ENCODE peak calls at places on chromosome 6, in seven cellular contexts. Y, M, F, B, U, G and Z are unnamed samples. For H3K36me3, the result is how much of the 10 kb centered on the place peaks cover.

GRCh38 chr6:84568971-84569370 is 195.4 kb downstream of the TBX18 start:
- DNase-seq in Y (peak), M (no peak), F (no peak), B (no peak), U (no peak), G (peak), Z (no peak)

GRCh38 chr6:35017461-35018183 is 123.5 kb downstream of the TCP11 start:
- DNase-seq in Y (no peak), M (no peak), F (peak), B (peak), U (no peak), G (no peak), Z (no peak)

GRCh38 chr6:154792761-154793160 is 59.5 kb downstream of the SCAF8 start:
- DNase-seq in Y (no peak), M (no peak), F (no peak), B (no peak), U (peak), G (peak), Z (no peak)

GRCh38 chr6:136113736-136114173 is 136.4 kb downstream of the MTFR2 start:
- DNase-seq in Y (peak), M (no peak), F (peak), B (peak), U (peak), G (peak), Z (no peak)

GRCh38 chr6:130697661-130698535 is 129.3 kb upstream of the SMLR1 start:
- DNase-seq in Y (peak), M (peak), F (no peak), B (no peak), U (peak), G (peak), Z (no peak)

GRCh38 chr6:132651062-132651461 is 7.9 kb downstream of the TAAR1 start:
- DNase-seq in Y (no peak), M (no peak), F (no peak), B (no peak), U (no peak), G (no peak), Z (no peak)

GRCh38 chr6:26223213-26223612 is 136.0 kb downstream of the HFE start:
- DNase-seq in Y (peak), M (no peak), F (no peak), B (no peak), U (no peak), G (peak), Z (no peak)

GRCh38 chr6:13666194-13667105 is 45.2 kb downstream of the RANBP9 start:
- DNase-seq in Y (peak), M (no peak), F (no peak), B (no peak), U (no peak), G (peak), Z (no peak)

GRCh38 chr6:156154896-156155295 is 622.3 kb upstream of the ARID1B start:
- DNase-seq in Y (no peak), M (no peak), F (no peak), B (no peak), U (no peak), G (no peak), Z (no peak)

GRCh38 chr6:79868098-79868722 is 79.1 kb downstream of the ELOVL4 start:
- DNase-seq in Y (peak), M (peak), F (no peak), B (no peak), U (peak), G (peak), Z (peak)

GRCh38 chr6:89950446-89950845 is 56.2 kb downstream of the GJA10 start:
- DNase-seq in Y (no peak), M (no peak), F (no peak), B (no peak), U (no peak), G (no peak), Z (no peak)
- H3K36me3 ChIP-seq in Y (under half), M (under half), F (under half), B (under half), U (under half), G (under half), Z (under half)

DNA sequence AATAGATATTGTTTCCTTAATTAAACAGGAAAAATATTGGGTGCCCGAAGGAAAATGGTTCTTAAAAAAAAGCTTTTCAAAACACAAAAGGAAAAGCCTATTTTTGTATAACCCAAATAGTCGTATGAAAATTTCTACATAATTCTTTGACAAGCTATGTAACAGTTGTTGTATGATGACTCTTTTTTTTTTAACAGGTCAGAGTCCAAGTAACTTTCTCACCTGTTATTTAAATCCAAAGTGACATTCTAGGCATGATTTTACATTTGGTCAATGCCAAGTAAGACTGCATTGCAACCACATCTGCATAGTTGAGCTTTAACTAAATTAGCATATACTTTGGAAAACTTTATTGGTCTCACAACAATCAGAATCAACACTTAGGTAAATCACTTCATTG is 24.1 kb downstream of the GSTA2 start:
- DNase-seq in Y (no peak), M (no peak), F (no peak), B (no peak), U (no peak), G (no peak), Z (no peak)
- H3K4me3 ChIP-seq in Y (no peak), M (no peak), F (no peak), B (no peak), U (no peak), G (no peak), Z (no peak)

GRCh38 chr6:28658475-28659249 is 133.0 kb downstream of the GPX5 start:
- DNase-seq in Y (no peak), M (no peak), F (no peak), B (no peak), U (no peak), G (no peak), Z (no peak)
- H3K27ac ChIP-seq in Y (no peak), M (no peak), F (no peak), B (no peak), U (no peak), G (no peak), Z (no peak)

GRCh38 chr6:111406200-111406711 is 76.8 kb downstream of the REV3L start:
- DNase-seq in Y (no peak), M (no peak), F (no peak), B (no peak), U (no peak), G (no peak), Z (no peak)
- H3K36me3 ChIP-seq in Y (under half), M (under half), F (under half), B (half or more), U (under half), G (under half), Z (under half)

DNA sequence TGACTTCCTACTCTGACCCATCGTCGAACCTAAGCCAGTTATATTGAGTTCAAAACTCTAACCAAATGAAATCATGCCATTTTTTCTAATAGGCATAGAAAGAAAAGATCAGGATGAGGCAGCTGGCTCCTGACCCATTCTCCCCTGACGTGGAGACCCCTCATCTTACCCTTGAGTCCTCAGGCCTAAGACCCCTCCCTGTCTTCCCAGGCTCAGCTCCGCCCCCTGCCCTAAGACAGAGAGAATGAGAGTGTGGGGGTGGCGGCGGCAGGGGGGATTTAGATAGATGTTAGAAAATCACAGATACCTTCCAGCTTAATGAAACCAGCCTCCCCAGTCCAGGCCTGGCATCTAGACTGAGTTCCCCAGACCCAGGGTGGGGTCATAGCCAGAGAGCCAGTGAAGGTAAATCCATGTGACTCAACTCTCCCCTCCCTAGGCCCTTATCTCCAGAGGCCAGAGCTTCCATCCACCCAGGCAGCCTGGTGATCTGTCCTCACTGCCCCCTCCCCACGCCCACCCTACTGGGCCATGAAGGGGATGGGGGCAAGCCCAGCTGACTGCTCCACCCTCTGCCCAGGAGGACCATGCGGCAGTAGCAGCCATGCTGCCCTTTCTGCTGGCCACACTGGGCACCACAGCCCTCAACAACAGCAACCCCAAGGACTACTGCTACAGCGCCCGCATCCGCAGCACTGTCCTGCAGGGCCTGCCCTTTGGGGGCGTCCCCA is 6.8 kb downstream of the TMEM63B start:
- DNase-seq in Y (no peak), M (no peak), F (no peak), B (no peak), U (no peak), G (no peak), Z (no peak)
- H3K4me3 ChIP-seq in Y (no peak), M (no peak), F (no peak), B (no peak), U (no peak), G (no peak), Z (no peak)

DNA sequence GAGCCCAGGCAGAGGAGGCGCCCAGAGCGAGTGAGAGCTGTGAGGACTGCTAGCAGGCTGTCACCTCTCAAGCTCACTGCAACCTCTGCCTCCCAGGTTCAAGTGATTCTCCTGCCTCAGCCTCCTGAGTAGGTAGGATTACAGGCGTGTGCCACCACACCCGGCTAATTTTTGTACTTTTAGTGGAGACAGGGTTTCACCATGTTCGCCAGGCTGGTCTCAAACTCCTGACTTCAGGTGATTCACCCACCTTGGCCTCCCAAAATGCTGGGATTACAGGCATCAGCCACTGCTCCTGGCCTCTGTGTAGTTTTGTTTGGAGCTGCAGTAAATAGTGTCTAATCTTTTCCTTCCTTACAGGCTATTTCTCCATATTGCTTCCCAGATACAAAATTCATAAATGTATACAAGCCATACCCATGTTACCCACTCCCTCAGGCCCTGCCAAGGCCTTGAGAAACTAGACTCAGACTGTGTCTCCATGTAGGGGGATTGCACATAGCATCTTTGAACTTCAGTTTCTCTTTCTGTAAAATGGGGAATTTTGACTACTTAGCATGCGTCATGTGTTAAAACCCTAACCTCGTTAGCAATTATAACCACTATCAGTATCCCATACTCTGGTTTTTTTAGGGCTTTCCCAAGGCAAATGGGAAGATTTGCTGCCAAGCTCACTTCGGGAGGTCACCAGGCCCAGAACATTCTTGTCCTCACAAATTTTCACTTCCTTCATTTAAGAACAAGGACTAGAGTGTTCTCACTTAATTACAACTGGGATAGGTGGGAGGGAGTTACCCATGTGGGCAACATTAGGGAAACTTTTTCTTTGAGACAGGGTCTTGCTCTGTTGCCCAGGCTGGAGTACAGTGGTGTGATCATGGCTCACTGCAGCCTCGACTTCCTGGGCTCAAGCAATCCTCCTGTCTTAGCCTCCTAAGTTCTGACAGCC is 67.3 kb upstream of the DDR1 start:
- DNase-seq in Y (no peak), M (no peak), F (no peak), B (no peak), U (no peak), G (no peak), Z (no peak)
- H3K27ac ChIP-seq in Y (no peak), M (no peak), F (no peak), B (no peak), U (peak), G (no peak), Z (no peak)

GRCh38 chr6:12369781-12370262 is 79.7 kb downstream of the EDN1 start:
- DNase-seq in Y (no peak), M (no peak), F (peak), B (no peak), U (peak), G (no peak), Z (no peak)
- H3K36me3 ChIP-seq in Y (under half), M (under half), F (under half), B (under half), U (under half), G (under half), Z (under half)

GRCh38 chr6:47306887-47307286 is 2.8 kb downstream of the TNFRSF21 start:
- DNase-seq in Y (peak), M (no peak), F (no peak), B (no peak), U (no peak), G (peak), Z (no peak)
- H3K4me3 ChIP-seq in Y (no peak), M (no peak), F (no peak), B (peak), U (peak), G (no peak), Z (no peak)

GRCh38 chr6:44985006-44985405 is 343.1 kb upstream of the RUNX2 start:
- DNase-seq in Y (no peak), M (no peak), F (no peak), B (no peak), U (no peak), G (no peak), Z (no peak)
- H3K27ac ChIP-seq in Y (no peak), M (no peak), F (no peak), B (no peak), U (no peak), G (no peak), Z (no peak)